ENCODE peak calls at places on chromosomes 4 and X, in four cellular contexts. H is endodermal cell, J is H9, D is body of pancreas. R is an unnamed sample. For H3K9me3, the result is how much of the 10 kb centered on the place peaks cover.

GRCh38 chr4:7503597-7503996 is 68.9 kb upstream of the PSAPL1 start:
- DNase-seq in J (no peak), H (no peak), D (no peak), R (no peak)

GRCh38 chr4:77201343-77201742 is 44.3 kb downstream of the CCNG2 start:
- DNase-seq in J (no peak), H (no peak), D (no peak), R (no peak)

GRCh38 chrX:135974279-135974856 is 580 bp upstream of the MMGT1 start:
- DNase-seq in J (peak), H (peak), D (peak), R (peak)

GRCh38 chr4:161813889-161814288 is 349.9 kb downstream of the FSTL5 start:
- DNase-seq in D (no peak), J (no peak), H (no peak), R (no peak)

GRCh38 chr4:76723916-76724315 is 174.0 kb downstream of the SOWAHB start:
- DNase-seq in J (no peak), H (no peak), D (no peak), R (no peak)

GRCh38 chr4:176277162-176277904 is 8.3 kb upstream of the ASB5 start:
- DNase-seq in D (peak), H (peak), J (peak), R (peak)

GRCh38 chr4:114378306-114378903 is 220.2 kb upstream of the UGT8 start:
- DNase-seq in H (no peak), J (no peak), D (peak), R (no peak)

GRCh38 chrX:136598631-136599030 is 49.3 kb upstream of the CD40LG start:
- DNase-seq in D (no peak), J (no peak), H (no peak), R (no peak)

GRCh38 chr4:154618708-154619315 is 6.4 kb upstream of the FGG start:
- DNase-seq in H (peak), D (peak), J (peak), R (peak)

GRCh38 chrX:132958086-132958703 is at the start of gene HS6ST2:
- DNase-seq in J (peak), H (peak), D (peak), R (no peak)

GRCh38 chrX:119292445-119292844 is 56.4 kb downstream of the PGRMC1 start:
- DNase-seq in D (no peak), J (no peak), H (no peak), R (no peak)

GRCh38 chr4:41878991-41879491 is 56.2 kb upstream of the TMEM33 start:
- DNase-seq in H (peak), D (no peak), J (peak), R (no peak)

GRCh38 chrX:53088136-53088974 is 5.6 kb upstream of the KANTR start:
- DNase-seq in D (peak), H (peak), J (peak), R (peak)

GRCh38 chr4:90183254-90183653 is 56.1 kb downstream of the CCSER1 start:
- DNase-seq in D (no peak), J (no peak), H (no peak), R (no peak)

GRCh38 chr4:155964016-155964891 is 10.6 kb upstream of the CTSO start:
- DNase-seq in J (no peak), H (no peak), D (no peak), R (no peak)

GRCh38 chr4:174010547-174010946 is 272.9 kb downstream of the FBXO8 start:
- DNase-seq in J (no peak), H (no peak), D (no peak), R (no peak)

GRCh38 chr4:55018521-55018920 is 106.9 kb downstream of the KDR start:
- DNase-seq in H (no peak), J (no peak), D (no peak), R (no peak)

GRCh38 chrX:150034788-150035187 is 96.5 kb upstream of the EOLA2 start:
- DNase-seq in D (no peak), J (no peak), H (no peak), R (no peak)

GRCh38 chrX:150036181-150036580 is 97.9 kb upstream of the EOLA2 start:
- DNase-seq in D (peak), H (no peak), J (no peak), R (no peak)

GRCh38 chrX:150036641-150037040 is 98.3 kb upstream of the EOLA2 start:
- DNase-seq in J (no peak), H (no peak), D (no peak), R (no peak)

GRCh38 chrX:150037041-150037440 is 98.8 kb upstream of the EOLA2 start:
- DNase-seq in J (no peak), H (no peak), D (no peak), R (no peak)

GRCh38 chrX:150035531-150035930 is 97.2 kb upstream of the EOLA2 start:
- DNase-seq in D (no peak), J (no peak), H (no peak), R (no peak)
- H3K27ac ChIP-seq in D (no peak), J (no peak), H (no peak), R (no peak)

GRCh38 chrX:26778320-26778888 is 562.4 kb downstream of the MAGEB5 start:
- DNase-seq in J (no peak), D (no peak), H (no peak), R (no peak)
- H3K9me3 ChIP-seq in J (under half), D (under half), H (under half), R (under half)

GRCh38 chr4:56435748-56436442 is at the start of gene PAICS:
- DNase-seq in H (peak), D (peak), J (peak), R (peak)

GRCh38 chr4:56433280-56433679 is 2.1 kb downstream of the PPAT start:
- DNase-seq in D (no peak), J (no peak), H (no peak), R (no peak)

GRCh38 chr4:56435001-56435747 is at the start of gene PPAT:
- DNase-seq in J (peak), H (peak), D (peak), R (peak)

GRCh38 chr4:56430203-56430602 is 5.2 kb downstream of the PPAT start:
- DNase-seq in J (no peak), D (no peak), H (no peak), R (no peak)

GRCh38 chr4:56434599-56435000 is 815 bp downstream of the PPAT start:
- DNase-seq in D (no peak), J (no peak), H (no peak), R (no peak)
- H3K27ac ChIP-seq in D (peak), J (no peak), H (peak), R (peak)

DNA sequence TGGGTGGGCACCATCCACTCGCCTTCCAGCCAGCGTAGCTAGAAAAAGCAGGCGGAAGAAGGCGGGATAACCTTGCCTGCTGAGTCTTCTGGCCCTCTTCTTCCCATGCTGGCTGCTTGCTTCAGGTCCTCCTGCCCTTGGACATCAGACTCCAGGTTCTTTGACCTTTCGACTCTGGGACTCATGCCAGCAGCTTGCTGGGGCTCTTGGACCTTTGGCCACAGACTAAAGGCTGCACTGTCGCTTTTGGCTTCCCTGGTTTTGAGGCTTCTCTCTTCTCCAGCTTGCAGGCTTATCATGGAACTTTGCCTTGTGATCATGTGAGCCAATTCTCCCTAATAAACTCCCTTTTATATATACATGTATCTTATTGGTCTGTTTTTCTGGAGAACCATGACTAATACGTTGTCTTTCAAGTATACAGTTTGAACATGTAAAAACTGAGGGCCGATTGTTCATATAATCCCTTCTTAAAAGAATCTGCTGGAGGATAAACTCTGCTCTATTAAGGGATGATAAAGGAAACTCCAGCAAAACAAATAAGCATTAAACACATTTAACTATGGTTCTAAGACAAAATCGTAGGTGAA is 116.6 kb upstream of the LCORL start:
- DNase-seq in J (no peak), D (no peak), H (no peak), R (no peak)
- H3K9me3 ChIP-seq in J (under half), D (under half), H (under half), R (under half)

GRCh38 chr4:151728679-151729078 is 32.1 kb downstream of the GATB start:
- DNase-seq in J (no peak), H (no peak), D (no peak), R (no peak)

GRCh38 chr4:151730003-151730559 is 30.7 kb downstream of the GATB start:
- DNase-seq in H (peak), J (peak), D (no peak), R (no peak)

GRCh38 chr4:151725087-151725486 is 35.7 kb downstream of the GATB start:
- DNase-seq in J (no peak), H (peak), D (no peak), R (no peak)

GRCh38 chr4:151721466-151721865 is 39.3 kb downstream of the GATB start:
- DNase-seq in H (no peak), D (peak), J (no peak), R (no peak)

DNA sequence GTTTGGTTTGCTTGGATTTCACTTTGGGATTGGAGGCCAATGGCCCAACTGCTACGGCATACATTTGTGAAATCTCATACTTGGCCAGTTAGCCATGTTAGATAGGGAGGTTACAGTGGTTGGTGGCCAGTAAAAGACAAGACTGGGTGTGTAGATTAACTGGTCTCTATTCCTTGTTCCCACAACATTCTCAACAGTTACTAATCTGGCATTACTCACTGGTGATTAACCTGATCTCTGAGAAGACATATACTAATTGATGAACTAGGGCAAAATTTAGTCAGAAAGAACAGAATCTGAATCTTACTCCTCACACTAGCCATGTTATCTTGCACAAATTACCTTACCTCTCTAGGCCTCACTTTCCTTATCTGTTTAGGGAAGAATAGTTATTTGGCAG is 33.4 kb downstream of the GATB start:
- DNase-seq in H (no peak), J (no peak), D (no peak), R (no peak)
- H3K27ac ChIP-seq in H (no peak), J (no peak), D (no peak), R (no peak)

GRCh38 chrX:10117301-10117700 is 39.5 kb upstream of the CLCN4 start:
- DNase-seq in H (no peak), D (no peak), J (no peak), R (no peak)
- H3K9me3 ChIP-seq in H (under half), D (under half), J (under half), R (under half)

GRCh38 chr4:40194602-40195161 is 2.1 kb upstream of the RHOH start:
- DNase-seq in D (no peak), J (no peak), H (no peak), R (peak)
- H3K27ac ChIP-seq in D (no peak), J (no peak), H (no peak), R (peak)

R was measured in CD4-positive, alpha-beta memory T cell.